ENCODE peak calls at places on chromosomes 3 and 15, in five cellular contexts. P is neural crest cell, V is GM10248, R is mesothelial cell of epicardium, A is heart left ventricle. N is an unnamed sample.
A peak's percentile ranks its signal among the peaks of the same experiment; 100 is the strongest.

GRCh38 chr3:48899298-48899697 is 616 bp upstream of the SLC25A20 start:
- DNase-seq in V (peak; percentile 22), A (no peak), P (no peak), R (no peak), N (no peak)

GRCh38 chr3:126903521-126903920 is 79.4 kb upstream of the PLXNA1 start:
- DNase-seq in V (no peak), P (no peak), A (no peak), R (no peak), N (no peak)

GRCh38 chr3:44805960-44806359 is 44.4 kb downstream of the KIF15 start:
- DNase-seq in R (no peak), V (no peak), A (no peak), P (no peak), N (no peak)

GRCh38 chr15:74580538-74581350 is 34.9 kb upstream of the CLK3 start:
- DNase-seq in R (no peak), P (no peak), A (no peak), V (no peak), N (no peak)

GRCh38 chr3:8497582-8497981 is 4.0 kb upstream of the LMCD1 start:
- DNase-seq in V (no peak), P (no peak), A (no peak), R (no peak), N (no peak)

GRCh38 chr3:33791477-33792166 is 6.8 kb upstream of the PDCD6IP start:
- DNase-seq in V (no peak), A (no peak), P (no peak), R (no peak), N (no peak)

GRCh38 chr3:35422826-35423601 is 216.3 kb upstream of the ARPP21 start:
- DNase-seq in P (no peak), R (no peak), V (no peak), A (no peak), N (no peak)

GRCh38 chr3:18098960-18099587 is 326.1 kb downstream of the SATB1 start:
- DNase-seq in A (no peak), P (no peak), R (no peak), V (no peak), N (no peak)

GRCh38 chr15:80945605-80946004 is 44.0 kb downstream of the MESD start:
- DNase-seq in P (no peak), A (no peak), V (no peak), R (no peak), N (no peak)

GRCh38 chr3:168384990-168385389 is 289.3 kb upstream of the GOLIM4 start:
- DNase-seq in A (no peak), V (no peak), R (no peak), P (no peak), N (no peak)

GRCh38 chr3:181752202-181752671 is 40.5 kb downstream of the SOX2 start:
- DNase-seq in V (no peak), P (peak; percentile 45), R (no peak), A (no peak), N (no peak)

GRCh38 chr3:66400381-66401156 is 100.3 kb downstream of the LRIG1 start:
- DNase-seq in P (peak; percentile 59), A (no peak), V (no peak), R (no peak), N (no peak)
- TF ChIP-seq CTCF in P (no peak), A (no peak), V (no peak), R (no peak), N (no peak)

GRCh38 chr3:138186216-138186615 is 885 bp upstream of the ARMC8 start:
- DNase-seq in V (no peak), P (no peak), A (no peak), R (no peak), N (no peak)

GRCh38 chr3:138184994-138185393 is 2.1 kb upstream of the ARMC8 start:
- DNase-seq in P (no peak), A (no peak), V (no peak), R (no peak), N (no peak)

GRCh38 chr3:138174421-138175122 is at the start of gene DBR1:
- DNase-seq in P (peak; percentile 76), A (peak; percentile 86), R (peak; percentile 35), V (peak; percentile 82), N (peak; percentile 71)

DNA sequence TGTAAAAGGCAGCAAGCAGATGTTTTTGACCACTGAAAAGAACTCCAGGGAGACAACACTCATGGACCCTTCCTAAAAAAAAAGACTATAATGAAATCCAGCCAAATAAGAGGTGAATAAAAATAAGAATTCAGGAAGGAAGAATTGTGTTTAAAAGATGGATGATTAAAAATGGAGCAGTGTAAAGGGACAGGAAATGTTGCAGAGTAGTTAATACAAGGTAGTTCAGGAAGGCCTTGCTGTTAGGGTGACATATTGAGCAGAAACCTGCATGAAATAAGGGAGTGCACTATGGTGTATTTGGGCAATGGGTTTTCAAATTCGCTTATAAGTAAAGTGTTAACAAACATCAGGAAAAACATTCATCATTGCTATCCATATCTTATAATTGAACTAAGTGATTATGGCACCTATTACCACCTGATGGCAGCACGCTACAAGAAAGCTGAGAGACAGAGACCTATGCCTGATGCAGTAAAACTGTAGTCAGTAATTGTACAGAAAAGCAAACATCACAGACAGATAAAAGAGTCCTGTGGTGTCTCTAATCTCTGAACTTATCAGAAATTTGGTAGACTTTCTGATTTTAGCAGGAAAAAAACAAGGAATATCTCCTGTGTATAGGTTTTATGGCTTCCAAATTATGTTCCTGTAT is 5.8 kb upstream of the DBR1 start:
- DNase-seq in R (no peak), V (peak; percentile 37), P (no peak), A (no peak), N (no peak)
- TF ChIP-seq CTCF in R (no peak), V (peak; percentile 69), P (peak; percentile 59), A (peak; percentile 31), N (peak; percentile 39)

GRCh38 chr3:125398952-125399351 is 23.8 kb upstream of the ZNF148 start:
- DNase-seq in P (no peak), A (no peak), V (no peak), R (no peak), N (no peak)
- TF ChIP-seq CTCF in P (no peak), A (no peak), V (peak; percentile 11), R (no peak), N (no peak)

DNA sequence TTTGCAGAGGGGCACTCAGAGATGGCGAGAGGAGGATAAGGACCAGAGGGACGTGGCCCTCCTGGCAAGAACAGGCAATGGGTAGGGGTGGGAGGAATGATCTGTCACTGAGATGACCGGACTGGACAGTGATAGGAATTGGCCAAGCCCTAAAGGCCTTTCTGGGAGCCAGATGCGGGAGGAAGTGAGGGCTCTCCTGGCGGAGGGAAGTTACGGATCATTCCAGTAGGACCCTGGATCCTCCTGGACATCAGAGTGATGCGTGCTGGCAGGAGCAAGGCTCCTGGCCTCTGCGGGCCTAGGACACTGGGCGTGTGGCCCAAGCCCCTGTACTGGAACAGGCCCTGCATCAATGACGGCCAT is 23.4 kb downstream of the KIF7 start:
- DNase-seq in A (no peak), R (no peak), P (no peak), V (peak; percentile 13), N (no peak)
- TF ChIP-seq CTCF in A (no peak), R (no peak), P (no peak), V (no peak), N (no peak)

GRCh38 chr3:2268779-2269178 is 170.1 kb downstream of the CNTN4 start:
- DNase-seq in A (no peak), P (no peak), R (no peak), V (no peak), N (no peak)
- TF ChIP-seq CTCF in A (no peak), P (no peak), R (no peak), V (no peak), N (no peak)

DNA sequence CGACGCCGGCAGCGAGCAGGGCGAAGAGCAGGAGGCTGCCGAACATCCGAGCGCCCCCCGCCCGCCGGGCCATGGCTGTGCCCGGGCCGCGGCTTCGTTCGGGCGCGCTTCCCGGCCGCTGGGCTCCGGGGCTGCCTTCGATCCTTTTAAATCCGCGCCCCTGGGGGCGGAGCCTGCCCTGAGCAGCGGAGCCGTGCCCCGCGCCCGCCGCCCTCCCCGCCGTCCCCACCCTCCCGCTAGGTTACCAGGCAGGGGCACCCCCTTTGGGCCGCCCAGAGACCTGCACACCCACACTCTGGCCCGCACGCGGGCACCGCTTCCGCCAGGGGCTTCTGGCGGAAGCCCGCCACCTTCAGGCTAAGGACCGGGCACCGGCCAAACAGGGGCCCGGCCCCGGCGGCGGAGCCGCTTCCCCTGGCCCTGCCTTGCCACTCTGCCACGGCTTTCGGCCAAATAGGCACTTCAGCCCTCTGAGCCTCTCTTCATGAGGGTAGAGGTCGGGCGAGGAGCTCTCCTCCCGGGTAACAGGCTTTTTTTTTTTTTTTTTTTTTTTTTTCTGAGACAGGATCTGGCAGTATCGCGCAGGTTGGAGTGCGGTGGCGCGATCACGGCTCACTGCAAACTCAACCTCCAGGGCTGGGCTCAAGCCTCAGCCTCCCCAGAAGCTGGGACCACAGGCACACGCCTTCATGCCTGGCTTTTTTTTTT is at the start of gene NMB:
- DNase-seq in P (peak; percentile 68), A (peak; percentile 88), R (peak; percentile 62), V (peak; percentile 85), N (peak; percentile 84)
- TF ChIP-seq CTCF in P (peak; percentile 72), A (peak; percentile 62), R (peak; percentile 37), V (peak; percentile 45), N (peak; percentile 73)

GRCh38 chr3:38138347-38139190 is at the start of gene MYD88:
- DNase-seq in A (peak; percentile 94), P (peak; percentile 63), V (peak; percentile 84), R (no peak), N (peak; percentile 43)
- TF ChIP-seq CTCF in A (no peak), P (no peak), V (no peak), R (peak; percentile 17), N (no peak)

N was measured in progenitor cell of endocrine pancreas.